ENCODE peak calls at places on chromosome 2, in nine cellular contexts. One of them, this sample, is unnamed.

GRCh38 chr2:95010126-95010525 is 15.4 kb upstream of the MAL start:
- DNase-seq in tibial artery: no peak
- DNase-seq in HCT116: no peak
- DNase-seq in adrenal gland: no peak
- DNase-seq in uterus: no peak
- DNase-seq in colonic mucosa: no peak
- DNase-seq in pancreas: no peak
- DNase-seq in psoas muscle: peak; percentile 12
- DNase-seq in BE2C: no peak
- DNase-seq in this sample: no peak

GRCh38 chr2:209391776-209392401 is 32.0 kb upstream of the MAP2 start:
- DNase-seq in uterus: no peak
- DNase-seq in BE2C: no peak
- DNase-seq in adrenal gland: peak; percentile 22
- DNase-seq in tibial artery: no peak
- DNase-seq in pancreas: no peak
- DNase-seq in colonic mucosa: no peak
- DNase-seq in HCT116: no peak
- DNase-seq in psoas muscle: no peak
- DNase-seq in this sample: no peak

GRCh38 chr2:99623613-99624012 is 133.8 kb upstream of the REV1 start:
- DNase-seq in adrenal gland: no peak
- DNase-seq in tibial artery: no peak
- DNase-seq in pancreas: no peak
- DNase-seq in uterus: no peak
- DNase-seq in psoas muscle: no peak
- DNase-seq in BE2C: no peak
- DNase-seq in HCT116: no peak
- DNase-seq in colonic mucosa: no peak
- DNase-seq in this sample: no peak

GRCh38 chr2:138579556-138579955 is 78.0 kb downstream of the SPOPL start:
- DNase-seq in colonic mucosa: no peak
- DNase-seq in pancreas: no peak
- DNase-seq in HCT116: no peak
- DNase-seq in tibial artery: no peak
- DNase-seq in adrenal gland: no peak
- DNase-seq in BE2C: no peak
- DNase-seq in uterus: no peak
- DNase-seq in psoas muscle: no peak
- DNase-seq in this sample: no peak

GRCh38 chr2:212109792-212110680 is 428.6 kb downstream of the ERBB4 start:
- DNase-seq in HCT116: no peak
- DNase-seq in uterus: no peak
- DNase-seq in tibial artery: no peak
- DNase-seq in pancreas: no peak
- DNase-seq in adrenal gland: no peak
- DNase-seq in colonic mucosa: no peak
- DNase-seq in BE2C: no peak
- DNase-seq in psoas muscle: no peak
- DNase-seq in this sample: no peak

GRCh38 chr2:224357098-224357901 is 44.6 kb downstream of the FAM124B start:
- DNase-seq in colonic mucosa: peak; percentile 76
- DNase-seq in BE2C: peak; percentile 51
- DNase-seq in tibial artery: peak; percentile 34
- DNase-seq in pancreas: no peak
- DNase-seq in uterus: peak; percentile 27
- DNase-seq in HCT116: peak; percentile 44
- DNase-seq in adrenal gland: peak; percentile 66
- DNase-seq in psoas muscle: no peak
- DNase-seq in this sample: peak; percentile 60

GRCh38 chr2:23649819-23650218 is 264.8 kb downstream of the KLHL29 start:
- DNase-seq in psoas muscle: no peak
- DNase-seq in colonic mucosa: no peak
- DNase-seq in BE2C: peak; percentile 65
- DNase-seq in pancreas: no peak
- DNase-seq in HCT116: no peak
- DNase-seq in tibial artery: no peak
- DNase-seq in adrenal gland: peak; percentile 75
- DNase-seq in uterus: no peak
- DNase-seq in this sample: peak; percentile 42

GRCh38 chr2:207241198-207241597 is 75.5 kb upstream of the KLF7 start:
- DNase-seq in psoas muscle: no peak
- DNase-seq in pancreas: no peak
- DNase-seq in HCT116: no peak
- DNase-seq in BE2C: no peak
- DNase-seq in tibial artery: no peak
- DNase-seq in colonic mucosa: no peak
- DNase-seq in uterus: no peak
- DNase-seq in adrenal gland: no peak
- DNase-seq in this sample: no peak

DNA sequence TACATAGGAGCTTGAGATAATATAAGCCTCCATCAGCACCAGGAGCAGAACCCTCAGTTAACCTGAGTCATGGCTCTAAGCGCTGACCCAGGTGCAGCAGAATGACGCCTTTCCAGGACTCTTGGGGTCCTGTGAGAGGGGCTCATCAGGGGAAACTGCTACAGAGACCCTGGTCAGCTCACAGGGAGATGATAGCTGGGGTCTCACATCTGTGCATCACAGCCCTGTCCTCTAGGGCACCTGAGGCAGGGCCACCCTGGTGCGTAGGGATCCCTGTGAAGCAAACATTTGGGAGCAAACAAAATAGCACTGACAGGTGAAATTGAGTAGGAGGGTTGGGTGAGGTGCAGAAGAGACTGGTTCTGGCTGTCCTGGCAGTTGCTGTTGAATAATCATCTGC is 219.2 kb downstream of the SH3RF3 start:
- DNase-seq in uterus: no peak
- DNase-seq in BE2C: no peak
- DNase-seq in colonic mucosa: no peak
- DNase-seq in psoas muscle: no peak
- DNase-seq in HCT116: no peak
- DNase-seq in tibial artery: no peak
- DNase-seq in pancreas: peak; percentile 3
- DNase-seq in adrenal gland: peak; percentile 6
- DNase-seq in this sample: no peak
- H3K4me1 ChIP-seq in uterus: peaks cover 9% of the 10 kb centered on the region
- H3K4me1 ChIP-seq in BE2C: no peaks in the 10 kb centered on the region
- H3K4me1 ChIP-seq in colonic mucosa: peaks cover 4% of the 10 kb centered on the region
- H3K4me1 ChIP-seq in psoas muscle: peaks cover 48% of the 10 kb centered on the region
- H3K4me1 ChIP-seq in HCT116: no peaks in the 10 kb centered on the region
- H3K4me1 ChIP-seq in tibial artery: peaks cover 45% of the 10 kb centered on the region
- H3K4me1 ChIP-seq in pancreas: no peaks in the 10 kb centered on the region
- H3K4me1 ChIP-seq in adrenal gland: peaks cover 12% of the 10 kb centered on the region
- H3K4me1 ChIP-seq in this sample: peaks cover 18% of the 10 kb centered on the region

DNA sequence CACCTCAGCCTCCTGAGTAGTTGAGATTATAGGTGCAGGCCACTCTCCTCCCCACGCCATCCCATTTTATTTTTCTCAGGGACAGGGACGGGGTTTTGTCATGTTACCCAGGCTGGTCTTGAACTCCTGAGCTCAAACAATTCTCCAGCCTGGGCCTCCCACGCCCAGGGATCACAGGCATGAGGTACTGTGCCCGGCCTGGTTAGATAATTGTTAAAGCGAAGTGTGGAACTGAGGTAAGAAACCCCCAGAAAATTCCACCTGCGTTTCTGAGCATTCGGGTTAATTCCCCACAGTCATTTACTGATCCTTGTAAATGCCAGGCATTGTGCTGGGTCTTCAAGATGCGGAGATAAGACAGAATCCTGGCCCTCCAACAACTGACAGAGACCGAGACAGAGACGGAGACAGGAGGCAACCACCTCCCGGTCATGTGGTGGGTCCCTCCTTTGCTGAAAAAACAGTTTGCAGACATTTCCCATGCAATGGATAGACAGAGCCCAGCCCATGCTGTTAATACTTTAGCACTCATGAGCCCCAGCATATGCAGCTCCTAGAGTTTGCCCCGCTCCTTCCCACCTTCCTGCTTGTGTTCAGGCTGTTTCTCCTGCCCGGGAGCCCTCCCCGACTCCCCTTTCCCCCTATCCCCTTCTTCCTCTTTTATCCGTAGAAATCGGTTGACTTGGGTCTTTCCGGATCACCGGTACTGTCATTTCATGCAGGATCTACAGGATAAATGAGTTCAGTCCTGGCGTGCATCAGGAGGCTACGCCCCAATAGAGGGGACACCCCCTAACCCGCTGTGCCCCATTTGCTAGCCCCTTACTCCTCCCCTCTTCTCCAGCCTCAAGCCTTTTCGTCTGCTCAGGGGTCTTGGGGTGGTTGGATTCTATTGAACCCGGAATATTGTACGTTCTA is 1.6 kb upstream of the RHOB start:
- DNase-seq in adrenal gland: peak; percentile 59
- DNase-seq in pancreas: peak; percentile 13
- DNase-seq in colonic mucosa: no peak
- DNase-seq in psoas muscle: peak; percentile 51
- DNase-seq in tibial artery: peak; percentile 24
- DNase-seq in BE2C: peak; percentile 33
- DNase-seq in uterus: no peak
- DNase-seq in HCT116: no peak
- DNase-seq in this sample: no peak
- H3K27me3 ChIP-seq in adrenal gland: no peaks in the 10 kb centered on the region
- H3K27me3 ChIP-seq in pancreas: no peaks in the 10 kb centered on the region
- H3K27me3 ChIP-seq in colonic mucosa: no peaks in the 10 kb centered on the region
- H3K27me3 ChIP-seq in psoas muscle: no peaks in the 10 kb centered on the region
- H3K27me3 ChIP-seq in tibial artery: peaks cover 3% of the 10 kb centered on the region
- H3K27me3 ChIP-seq in BE2C: no peaks in the 10 kb centered on the region
- H3K27me3 ChIP-seq in uterus: no peaks in the 10 kb centered on the region
- H3K27me3 ChIP-seq in HCT116: no peaks in the 10 kb centered on the region
- H3K27me3 ChIP-seq in this sample: no peaks in the 10 kb centered on the region

GRCh38 chr2:60438653-60439052 is 114.8 kb downstream of the BCL11A start:
- DNase-seq in colonic mucosa: no peak
- DNase-seq in pancreas: no peak
- DNase-seq in adrenal gland: no peak
- DNase-seq in uterus: no peak
- DNase-seq in psoas muscle: no peak
- DNase-seq in BE2C: no peak
- DNase-seq in HCT116: no peak
- DNase-seq in tibial artery: no peak
- DNase-seq in this sample: no peak

GRCh38 chr2:60440080-60440753 is 113.2 kb downstream of the BCL11A start:
- DNase-seq in adrenal gland: no peak
- DNase-seq in pancreas: no peak
- DNase-seq in colonic mucosa: no peak
- DNase-seq in BE2C: no peak
- DNase-seq in HCT116: no peak
- DNase-seq in uterus: no peak
- DNase-seq in tibial artery: no peak
- DNase-seq in psoas muscle: no peak
- DNase-seq in this sample: no peak

GRCh38 chr2:60438136-60438535 is 115.3 kb downstream of the BCL11A start:
- DNase-seq in uterus: no peak
- DNase-seq in BE2C: no peak
- DNase-seq in tibial artery: no peak
- DNase-seq in colonic mucosa: no peak
- DNase-seq in adrenal gland: no peak
- DNase-seq in psoas muscle: no peak
- DNase-seq in pancreas: no peak
- DNase-seq in HCT116: no peak
- DNase-seq in this sample: no peak

GRCh38 chr2:60440761-60441160 is 112.7 kb downstream of the BCL11A start:
- DNase-seq in tibial artery: no peak
- DNase-seq in adrenal gland: no peak
- DNase-seq in HCT116: no peak
- DNase-seq in colonic mucosa: no peak
- DNase-seq in pancreas: no peak
- DNase-seq in BE2C: no peak
- DNase-seq in uterus: no peak
- DNase-seq in psoas muscle: no peak
- DNase-seq in this sample: no peak

DNA sequence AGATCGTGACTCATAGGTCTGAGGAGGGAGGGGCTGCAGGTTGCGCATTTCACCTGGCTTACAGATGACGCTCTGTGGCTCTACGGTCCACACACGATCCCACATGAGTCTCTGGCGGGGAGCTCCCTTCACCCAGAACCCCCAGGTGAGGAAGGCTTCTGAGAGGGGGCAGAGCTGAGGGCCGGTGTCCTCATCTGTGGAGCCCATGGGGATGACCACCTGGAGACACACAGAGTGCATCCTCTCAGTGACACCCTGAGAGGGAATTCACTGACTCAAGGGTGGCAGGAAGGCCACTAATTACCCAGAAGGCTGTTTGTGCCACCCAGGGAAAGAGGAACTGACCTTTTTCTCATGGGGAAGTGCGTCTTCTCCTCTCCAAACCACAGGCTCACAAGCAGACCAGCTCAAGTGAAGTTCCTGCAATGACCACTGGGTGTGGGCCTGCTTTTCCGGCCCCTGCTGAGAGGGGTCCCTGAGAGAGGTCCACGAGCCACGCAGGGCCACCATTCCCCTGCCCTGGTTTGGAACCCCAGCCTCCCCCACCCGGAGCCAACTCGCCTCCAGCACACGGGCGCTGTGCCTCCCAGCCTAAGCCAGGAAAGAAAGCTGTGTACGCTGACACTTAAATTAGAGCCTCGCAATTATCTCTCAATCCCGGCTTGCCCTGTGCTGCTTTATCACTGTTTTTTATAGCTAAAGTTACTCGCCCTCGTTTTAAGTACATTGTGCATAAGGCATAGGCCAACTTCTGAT is 114.1 kb downstream of the BCL11A start:
- DNase-seq in adrenal gland: peak; percentile 31
- DNase-seq in pancreas: peak; percentile 41
- DNase-seq in colonic mucosa: peak; percentile 55
- DNase-seq in psoas muscle: no peak
- DNase-seq in BE2C: peak; percentile 26
- DNase-seq in tibial artery: peak; percentile 56
- DNase-seq in HCT116: no peak
- DNase-seq in uterus: no peak
- DNase-seq in this sample: peak; percentile 53
- TF ChIP-seq CTCF in adrenal gland: peak; percentile 40
- TF ChIP-seq CTCF in pancreas: peak; percentile 13
- TF ChIP-seq CTCF in colonic mucosa: peak; percentile 51
- TF ChIP-seq CTCF in psoas muscle: peak; percentile 16
- TF ChIP-seq CTCF in BE2C: peak; percentile 38
- TF ChIP-seq CTCF in tibial artery: peak; percentile 20
- TF ChIP-seq CTCF in HCT116: peak; percentile 43
- TF ChIP-seq CTCF in uterus: no peak
- TF ChIP-seq CTCF in this sample: peak; percentile 57

DNA sequence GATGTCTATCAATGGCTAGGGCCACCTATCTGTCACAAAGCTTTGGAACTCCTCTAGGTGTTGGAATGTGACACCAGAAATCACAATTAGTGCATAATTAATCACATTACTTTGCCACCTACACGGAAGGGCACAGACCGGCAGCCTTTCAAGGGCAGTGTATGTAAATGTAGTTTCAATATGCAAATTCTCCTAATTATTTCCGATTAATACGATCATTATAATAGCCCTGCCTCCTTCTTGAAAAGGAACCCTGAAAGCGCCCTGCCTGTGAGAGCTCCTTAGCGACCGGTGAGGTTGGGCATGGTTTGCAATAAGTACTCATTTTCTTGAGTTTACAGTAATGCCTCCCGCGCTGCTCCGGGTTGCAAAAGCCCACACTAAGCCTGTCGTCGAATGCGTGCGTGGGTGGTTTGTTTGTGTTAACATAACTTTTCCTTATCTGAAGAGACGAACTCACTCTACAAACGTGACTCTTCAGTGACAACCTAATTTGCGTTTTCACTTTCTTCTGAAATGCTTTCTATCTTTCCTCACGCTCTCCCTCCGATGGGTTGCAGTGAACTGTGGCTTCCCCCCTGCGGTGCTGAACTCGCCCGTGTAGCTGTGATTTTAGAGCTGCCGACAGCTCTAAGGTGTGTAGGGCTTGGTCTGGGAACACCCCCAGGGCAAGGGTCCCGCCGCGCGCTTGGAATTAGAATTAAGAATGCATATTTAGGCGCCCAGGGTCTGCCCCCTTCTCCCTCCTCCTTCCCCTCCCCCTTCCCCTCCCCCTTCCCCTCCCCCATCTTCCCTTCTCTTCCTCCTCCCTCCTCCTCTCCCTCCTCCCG is 710 bp upstream of the ID2 start:
- DNase-seq in adrenal gland: peak; percentile 81
- DNase-seq in pancreas: peak; percentile 67
- DNase-seq in colonic mucosa: peak; percentile 71
- DNase-seq in HCT116: peak; percentile 48
- DNase-seq in BE2C: peak; percentile 59
- DNase-seq in tibial artery: peak; percentile 79
- DNase-seq in uterus: peak; percentile 52
- DNase-seq in psoas muscle: no peak
- DNase-seq in this sample: peak; percentile 89
- H3K4me1 ChIP-seq in adrenal gland: peaks cover 23% of the 10 kb centered on the region
- H3K4me1 ChIP-seq in pancreas: peaks cover 8% of the 10 kb centered on the region
- H3K4me1 ChIP-seq in colonic mucosa: peaks cover 3% of the 10 kb centered on the region
- H3K4me1 ChIP-seq in HCT116: peaks cover 19% of the 10 kb centered on the region
- H3K4me1 ChIP-seq in BE2C: peaks cover 3% of the 10 kb centered on the region
- H3K4me1 ChIP-seq in tibial artery: peaks cover 21% of the 10 kb centered on the region
- H3K4me1 ChIP-seq in uterus: peaks cover 2% of the 10 kb centered on the region
- H3K4me1 ChIP-seq in psoas muscle: peaks cover 21% of the 10 kb centered on the region
- H3K4me1 ChIP-seq in this sample: peaks cover 20% of the 10 kb centered on the region

This sample was measured in cardiac muscle cell.